ENCODE peak calls at places on chromosomes 1 and 21, in nine cellular contexts. Z is A549, U is tibial nerve, I is sigmoid colon, D is body of pancreas, X is transverse colon, W is IMR-90, H is adrenal gland, J is heart left ventricle. N is an unnamed sample. For H3K4me1, the result is how much of the 10 kb centered on the place peaks cover.

GRCh38 chr1:112507896-112508241 is 896 bp upstream of the WNT2B start:
- DNase-seq in Z (peak), U (no peak), I (no peak), D (no peak), X (peak), W (no peak), H (no peak), J (no peak), N (no peak)

GRCh38 chr1:224457782-224458144 is 23.2 kb upstream of the WDR26 start:
- DNase-seq in Z (no peak), U (no peak), I (no peak), D (no peak), X (no peak), W (no peak), H (no peak), J (no peak), N (no peak)

GRCh38 chr1:96971849-96972602 is 250.4 kb downstream of the PTBP2 start:
- DNase-seq in Z (no peak), U (no peak), I (no peak), D (no peak), X (no peak), W (peak), H (no peak), J (no peak), N (no peak)

GRCh38 chr21:31554511-31555022 is 104.9 kb upstream of the SOD1 start:
- DNase-seq in Z (no peak), U (no peak), I (no peak), D (no peak), X (no peak), W (peak), H (no peak), J (no peak), N (no peak)

GRCh38 chr1:93111561-93111960 is 32.5 kb downstream of the MTF2 start:
- DNase-seq in Z (no peak), U (no peak), I (no peak), D (no peak), X (no peak), W (peak), H (no peak), J (no peak), N (no peak)

GRCh38 chr1:196114193-196114592 is 494.0 kb downstream of the KCNT2 start:
- DNase-seq in Z (no peak), U (no peak), I (no peak), D (no peak), X (no peak), W (peak), H (no peak), J (no peak), N (no peak)

GRCh38 chr1:167618789-167619188 is 11.2 kb upstream of the RCSD1 start:
- DNase-seq in Z (no peak), U (no peak), I (no peak), D (no peak), X (no peak), W (no peak), H (no peak), J (no peak), N (no peak)

GRCh38 chr1:247421074-247421473 is 5.1 kb downstream of the NLRP3 start:
- DNase-seq in Z (no peak), U (no peak), I (no peak), D (no peak), X (no peak), W (no peak), H (no peak), J (no peak), N (no peak)

GRCh38 chr21:41589131-41589530 is 81.2 kb upstream of the TMPRSS2 start:
- DNase-seq in Z (no peak), U (no peak), I (no peak), D (no peak), X (no peak), W (no peak), H (no peak), J (no peak), N (no peak)

GRCh38 chr1:163055005-163055404 is 14.2 kb upstream of the RGS4 start:
- DNase-seq in Z (no peak), U (no peak), I (no peak), D (no peak), X (no peak), W (no peak), H (no peak), J (no peak), N (no peak)

GRCh38 chr21:31346256-31346821 is 2.3 kb upstream of the TIAM1 start:
- DNase-seq in Z (no peak), U (no peak), I (no peak), D (no peak), X (no peak), W (no peak), H (no peak), J (no peak), N (no peak)

GRCh38 chr1:22342734-22343191 is 108.9 kb upstream of the ZBTB40 start:
- DNase-seq in Z (no peak), U (no peak), I (no peak), D (no peak), X (no peak), W (no peak), H (no peak), J (no peak), N (no peak)

GRCh38 chr1:233375653-233376052 is 48.1 kb downstream of the MAP3K21 start:
- DNase-seq in Z (no peak), U (no peak), I (no peak), D (no peak), X (no peak), W (no peak), H (no peak), J (no peak), N (no peak)

GRCh38 chr1:160746870-160747500 is 7.9 kb downstream of the SLAMF7 start:
- DNase-seq in Z (no peak), U (no peak), I (no peak), D (no peak), X (no peak), W (no peak), H (no peak), J (no peak), N (no peak)

GRCh38 chr21:25298512-25299491 is 308.5 kb downstream of the MRPL39 start:
- DNase-seq in Z (no peak), U (no peak), I (no peak), D (no peak), X (no peak), W (no peak), H (no peak), J (no peak), N (no peak)

GRCh38 chr1:42931108-42931539 is 27.5 kb downstream of the SLC2A1 start:
- DNase-seq in Z (peak), U (no peak), I (no peak), D (peak), X (peak), W (peak), H (no peak), J (no peak), N (peak)

DNA sequence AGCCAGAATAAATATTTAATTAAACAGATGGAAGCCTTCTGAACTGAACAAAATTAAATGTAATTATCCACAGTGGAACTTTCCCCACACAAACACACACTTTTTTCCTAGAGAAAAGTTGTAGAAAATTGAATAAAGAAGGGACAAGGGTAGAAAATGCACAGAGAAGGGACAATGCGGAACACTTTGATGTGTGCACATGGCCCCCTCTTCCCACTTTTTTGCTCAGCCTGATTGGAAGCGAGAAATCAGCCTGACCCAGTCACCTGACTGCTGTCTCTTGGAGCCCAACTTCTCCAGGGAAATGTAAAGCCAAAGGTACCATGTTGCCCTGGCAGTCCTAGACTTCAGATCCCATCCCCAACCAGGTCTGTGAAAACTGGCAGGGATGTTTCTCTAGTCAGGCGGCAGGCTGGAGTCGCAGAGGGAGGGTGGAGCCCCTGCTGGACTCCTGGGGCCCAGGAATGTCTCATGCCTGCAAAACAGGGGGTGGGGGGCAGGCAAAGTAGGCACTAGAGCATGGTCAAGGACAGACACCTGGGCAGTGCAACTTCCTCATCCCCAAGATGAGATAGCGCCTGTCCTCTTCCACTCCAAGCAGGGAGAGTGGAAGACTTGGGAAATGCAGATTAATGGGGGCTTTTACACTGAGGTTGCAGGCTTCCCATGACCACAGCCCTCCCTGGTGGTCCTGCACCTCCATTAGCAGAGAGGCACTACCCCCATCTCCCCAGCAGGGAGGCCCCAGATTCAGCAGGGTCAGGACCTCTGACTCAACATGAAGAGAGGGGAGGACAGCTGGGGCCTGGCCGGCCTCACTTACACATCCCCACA is 2.8 kb downstream of the CERS2 start:
- DNase-seq in Z (no peak), U (no peak), I (no peak), D (peak), X (no peak), W (no peak), H (peak), J (no peak), N (no peak)
- TF ChIP-seq POLR2A in Z (no peak), U (no peak), I (no peak), D (no peak), X (peak), W (no peak), H (no peak), J (no peak), N (no peak)

DNA sequence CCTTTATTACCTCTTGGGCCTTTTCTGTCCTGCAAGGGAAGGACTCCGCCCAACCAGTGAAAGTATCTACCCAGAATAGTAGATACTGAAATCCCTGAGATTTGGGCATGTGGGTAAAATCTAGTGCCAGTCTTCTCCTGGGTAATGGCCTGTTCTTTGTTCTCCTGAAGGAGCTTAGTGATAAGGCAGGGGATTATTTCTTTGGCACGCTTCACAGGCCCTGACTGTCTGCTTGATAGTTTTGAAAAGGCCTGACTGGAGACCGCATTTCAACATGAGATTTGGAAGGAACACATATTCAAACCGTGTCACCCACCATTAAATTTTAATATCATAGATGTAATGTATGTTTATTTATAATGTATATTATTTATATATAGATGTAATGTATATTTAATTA is 48.9 kb downstream of the RASAL2 start:
- DNase-seq in Z (no peak), U (no peak), I (no peak), D (no peak), X (no peak), W (no peak), H (no peak), J (no peak), N (no peak)
- H3K4me1 ChIP-seq in Z (under half), U (under half), I (under half), D (under half), X (under half), W (under half), H (under half), J (under half), N (under half)

GRCh38 chr1:1778827-1779675 is 781 bp upstream of the NADK start:
- DNase-seq in Z (peak), U (peak), I (peak), D (peak), X (peak), W (no peak), H (peak), J (peak), N (no peak)
- TF ChIP-seq POLR2A in Z (no peak), U (no peak), I (no peak), D (peak), X (peak), W (no peak), H (no peak), J (no peak), N (no peak)

GRCh38 chr21:34592573-34592972 is 22.3 kb downstream of the RCAN1 start:
- DNase-seq in Z (no peak), U (no peak), I (no peak), D (no peak), X (no peak), W (no peak), H (no peak), J (no peak), N (peak)

GRCh38 chr21:34593423-34593822 is 21.5 kb downstream of the RCAN1 start:
- DNase-seq in Z (no peak), U (no peak), I (no peak), D (peak), X (no peak), W (no peak), H (no peak), J (no peak), N (no peak)

GRCh38 chr21:34593954-34594531 is 20.9 kb downstream of the RCAN1 start:
- DNase-seq in Z (no peak), U (no peak), I (peak), D (no peak), X (no peak), W (no peak), H (no peak), J (no peak), N (peak)

GRCh38 chr21:34589511-34590282 is 25.2 kb downstream of the RCAN1 start:
- DNase-seq in Z (no peak), U (no peak), I (no peak), D (peak), X (no peak), W (no peak), H (no peak), J (no peak), N (no peak)

GRCh38 chr21:34592120-34592561 is 22.8 kb downstream of the RCAN1 start:
- DNase-seq in Z (no peak), U (no peak), I (no peak), D (peak), X (peak), W (peak), H (peak), J (peak), N (no peak)
- H3K4me1 ChIP-seq in Z (under half), U (under half), I (under half), D (half or more), X (under half), W (under half), H (under half), J (under half), N (under half)

GRCh38 chr1:2050482-2050792 is 226 bp downstream of the PRKCZ start:
- DNase-seq in Z (no peak), U (no peak), I (no peak), D (no peak), X (no peak), W (no peak), H (peak), J (no peak), N (no peak)
- TF ChIP-seq POLR2A in Z (no peak), U (no peak), I (no peak), D (no peak), X (no peak), W (no peak), H (no peak), J (no peak), N (no peak)

GRCh38 chr1:6958407-6958806 is 173.2 kb downstream of the CAMTA1 start:
- DNase-seq in Z (no peak), U (no peak), I (no peak), D (no peak), X (no peak), W (peak), H (no peak), J (no peak), N (no peak)

GRCh38 chr1:6957341-6957740 is 172.1 kb downstream of the CAMTA1 start:
- DNase-seq in Z (no peak), U (no peak), I (no peak), D (no peak), X (no peak), W (no peak), H (no peak), J (no peak), N (no peak)

GRCh38 chr1:6954596-6954995 is 169.3 kb downstream of the CAMTA1 start:
- DNase-seq in Z (no peak), U (no peak), I (no peak), D (no peak), X (no peak), W (no peak), H (no peak), J (no peak), N (no peak)

GRCh38 chr1:6955357-6956154 is 170.3 kb downstream of the CAMTA1 start:
- DNase-seq in Z (no peak), U (no peak), I (no peak), D (no peak), X (no peak), W (no peak), H (no peak), J (no peak), N (no peak)

DNA sequence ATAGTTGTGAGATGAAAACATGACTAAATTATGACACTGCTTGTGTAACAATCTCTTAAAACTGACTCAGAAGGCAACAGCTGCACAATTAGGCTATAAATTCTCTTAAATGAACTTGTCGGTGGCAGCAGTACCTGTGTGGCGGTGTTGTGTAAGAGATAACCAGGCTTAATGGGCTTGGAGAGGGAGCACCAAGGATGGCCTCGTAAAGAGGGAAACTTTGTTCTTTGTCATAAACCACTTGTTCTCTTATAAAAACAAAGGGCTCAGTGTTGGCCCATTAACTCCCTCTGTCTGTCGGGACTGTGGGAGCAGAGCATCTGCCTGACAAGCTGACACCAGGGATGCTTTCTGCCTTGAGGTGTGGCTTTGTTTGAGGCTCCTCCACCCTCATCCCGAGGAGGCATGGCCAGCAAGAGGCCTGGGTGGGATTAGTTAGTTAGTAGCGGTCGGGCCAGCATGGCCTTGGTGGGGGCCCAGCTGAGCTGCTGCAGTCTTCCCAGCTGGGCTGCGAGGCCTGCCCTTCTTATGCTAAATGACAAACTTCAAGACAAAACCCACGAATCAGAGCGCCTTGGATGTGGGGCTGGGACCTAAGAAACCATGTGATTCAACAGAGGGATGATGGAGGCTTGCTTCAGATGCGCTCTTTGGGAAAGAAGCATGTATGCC is 171.4 kb downstream of the CAMTA1 start:
- DNase-seq in Z (no peak), U (no peak), I (no peak), D (no peak), X (no peak), W (no peak), H (no peak), J (no peak), N (no peak)
- H3K4me1 ChIP-seq in Z (under half), U (under half), I (under half), D (under half), X (under half), W (under half), H (under half), J (under half), N (under half)

GRCh38 chr1:151130837-151131586 is 15.4 kb downstream of the SEMA6C start:
- DNase-seq in Z (no peak), U (peak), I (peak), D (peak), X (peak), W (peak), H (peak), J (peak), N (peak)
- TF ChIP-seq POLR2A in Z (no peak), U (peak), I (peak), D (no peak), X (no peak), W (no peak), H (no peak), J (no peak), N (peak)

DNA sequence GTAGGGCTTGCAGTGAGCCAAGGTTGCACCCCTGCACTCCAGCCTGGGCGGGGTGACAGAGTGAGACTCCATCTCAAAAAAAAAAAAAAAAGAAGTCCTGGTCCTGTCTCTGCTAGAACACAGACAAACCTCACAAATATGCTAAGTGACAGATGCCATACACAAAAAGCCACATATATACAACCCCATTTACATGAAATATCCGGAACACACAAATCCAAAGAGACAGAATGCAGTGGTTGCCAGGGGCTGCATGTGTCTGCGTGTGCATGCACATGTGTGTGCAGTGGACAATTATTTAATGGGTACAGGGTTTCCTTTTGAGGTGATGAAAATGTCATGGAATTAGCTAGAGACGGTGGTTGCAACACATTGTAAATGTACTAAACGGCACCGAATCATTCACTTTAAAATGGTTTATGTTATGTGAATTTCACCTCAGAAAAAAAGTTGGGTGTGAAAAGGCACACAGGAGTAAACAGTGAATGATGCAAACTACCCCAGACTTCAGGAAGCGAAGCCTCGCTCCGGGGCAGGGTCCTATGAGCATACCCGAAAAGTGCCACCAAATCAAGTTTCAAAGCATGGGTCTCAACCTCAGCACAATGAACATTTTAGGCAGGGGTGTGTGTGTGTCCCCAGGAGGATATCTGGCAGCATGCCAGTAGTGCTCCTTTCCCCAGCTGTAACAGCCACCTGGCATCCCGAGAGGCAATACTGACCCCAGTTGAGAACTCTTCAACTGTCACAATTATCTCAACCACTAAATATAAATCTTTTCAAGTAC is 48.3 kb downstream of the GNB1 start:
- DNase-seq in Z (no peak), U (no peak), I (peak), D (no peak), X (peak), W (no peak), H (no peak), J (no peak), N (no peak)
- H3K4me1 ChIP-seq in Z (under half), U (half or more), I (under half), D (under half), X (under half), W (under half), H (under half), J (half or more), N (under half)